ENCODE peak calls at places on chromosomes 7 and 10, in ten cellular contexts. One of them, this sample, is unnamed.

GRCh38 chr10:11178606-11179221 is 161.0 kb downstream of the CELF2 start:
- DNase-seq in NCI-H510A treated with DMSO at 0.1 percent for 48 hours: no peak
- DNase-seq in AG04450: no peak
- DNase-seq in stimulated activated CD8-positive, alpha-beta memory T cell treated with anti-CD3 and anti-CD28 coated beads, Interleukin-15, amount 100 ng/mL, for 1 hour: peak
- DNase-seq in EH: peak
- DNase-seq in GM10248: peak
- DNase-seq in CD4-positive, alpha-beta memory T cell: peak
- DNase-seq in thoracic aorta: no peak
- DNase-seq in GM20000: peak
- DNase-seq in non-pigmented ciliary epithelial cell: peak
- DNase-seq in this sample: no peak

GRCh38 chr10:113322843-113323242 is 230.0 kb upstream of the HABP2 start:
- DNase-seq in NCI-H510A treated with DMSO at 0.1 percent for 48 hours: no peak
- DNase-seq in AG04450: no peak
- DNase-seq in stimulated activated CD8-positive, alpha-beta memory T cell treated with anti-CD3 and anti-CD28 coated beads, Interleukin-15, amount 100 ng/mL, for 1 hour: no peak
- DNase-seq in EH: no peak
- DNase-seq in GM10248: no peak
- DNase-seq in CD4-positive, alpha-beta memory T cell: no peak
- DNase-seq in thoracic aorta: no peak
- DNase-seq in GM20000: no peak
- DNase-seq in non-pigmented ciliary epithelial cell: no peak
- DNase-seq in this sample: no peak

GRCh38 chr10:63491558-63492316 is 26.0 kb upstream of the JMJD1C start:
- DNase-seq in NCI-H510A treated with DMSO at 0.1 percent for 48 hours: no peak
- DNase-seq in AG04450: no peak
- DNase-seq in stimulated activated CD8-positive, alpha-beta memory T cell treated with anti-CD3 and anti-CD28 coated beads, Interleukin-15, amount 100 ng/mL, for 1 hour: no peak
- DNase-seq in EH: peak
- DNase-seq in GM10248: no peak
- DNase-seq in CD4-positive, alpha-beta memory T cell: no peak
- DNase-seq in thoracic aorta: no peak
- DNase-seq in GM20000: no peak
- DNase-seq in non-pigmented ciliary epithelial cell: peak
- DNase-seq in this sample: no peak

GRCh38 chr10:37831495-37832333 is 25.7 kb downstream of the ZNF248 start:
- DNase-seq in NCI-H510A treated with DMSO at 0.1 percent for 48 hours: no peak
- DNase-seq in AG04450: no peak
- DNase-seq in stimulated activated CD8-positive, alpha-beta memory T cell treated with anti-CD3 and anti-CD28 coated beads, Interleukin-15, amount 100 ng/mL, for 1 hour: no peak
- DNase-seq in EH: no peak
- DNase-seq in GM10248: no peak
- DNase-seq in CD4-positive, alpha-beta memory T cell: no peak
- DNase-seq in thoracic aorta: no peak
- DNase-seq in GM20000: no peak
- DNase-seq in non-pigmented ciliary epithelial cell: no peak
- DNase-seq in this sample: no peak

GRCh38 chr7:102890292-102890970 is 22.4 kb upstream of the LRRC17 start:
- DNase-seq in NCI-H510A treated with DMSO at 0.1 percent for 48 hours: no peak
- DNase-seq in AG04450: peak
- DNase-seq in stimulated activated CD8-positive, alpha-beta memory T cell treated with anti-CD3 and anti-CD28 coated beads, Interleukin-15, amount 100 ng/mL, for 1 hour: no peak
- DNase-seq in EH: peak
- DNase-seq in GM10248: no peak
- DNase-seq in CD4-positive, alpha-beta memory T cell: no peak
- DNase-seq in thoracic aorta: no peak
- DNase-seq in GM20000: no peak
- DNase-seq in non-pigmented ciliary epithelial cell: peak
- DNase-seq in this sample: no peak

GRCh38 chr7:103936558-103936957 is 52.9 kb downstream of the RELN start:
- DNase-seq in NCI-H510A treated with DMSO at 0.1 percent for 48 hours: no peak
- DNase-seq in AG04450: no peak
- DNase-seq in stimulated activated CD8-positive, alpha-beta memory T cell treated with anti-CD3 and anti-CD28 coated beads, Interleukin-15, amount 100 ng/mL, for 1 hour: no peak
- DNase-seq in EH: no peak
- DNase-seq in GM10248: no peak
- DNase-seq in CD4-positive, alpha-beta memory T cell: no peak
- DNase-seq in thoracic aorta: no peak
- DNase-seq in GM20000: no peak
- DNase-seq in non-pigmented ciliary epithelial cell: no peak
- DNase-seq in this sample: no peak

GRCh38 chr10:4352566-4352961 is 473.4 kb upstream of the AKR1E2 start:
- DNase-seq in NCI-H510A treated with DMSO at 0.1 percent for 48 hours: no peak
- DNase-seq in AG04450: no peak
- DNase-seq in stimulated activated CD8-positive, alpha-beta memory T cell treated with anti-CD3 and anti-CD28 coated beads, Interleukin-15, amount 100 ng/mL, for 1 hour: no peak
- DNase-seq in EH: no peak
- DNase-seq in GM10248: no peak
- DNase-seq in CD4-positive, alpha-beta memory T cell: no peak
- DNase-seq in thoracic aorta: no peak
- DNase-seq in GM20000: no peak
- DNase-seq in non-pigmented ciliary epithelial cell: no peak
- DNase-seq in this sample: no peak

GRCh38 chr10:11020026-11020820 is 2.6 kb downstream of the CELF2 start:
- DNase-seq in NCI-H510A treated with DMSO at 0.1 percent for 48 hours: no peak
- DNase-seq in AG04450: no peak
- DNase-seq in stimulated activated CD8-positive, alpha-beta memory T cell treated with anti-CD3 and anti-CD28 coated beads, Interleukin-15, amount 100 ng/mL, for 1 hour: no peak
- DNase-seq in EH: no peak
- DNase-seq in GM10248: no peak
- DNase-seq in CD4-positive, alpha-beta memory T cell: no peak
- DNase-seq in thoracic aorta: no peak
- DNase-seq in GM20000: no peak
- DNase-seq in non-pigmented ciliary epithelial cell: no peak
- DNase-seq in this sample: no peak

GRCh38 chr10:97412891-97413304 is 11.8 kb upstream of the RRP12 start:
- DNase-seq in NCI-H510A treated with DMSO at 0.1 percent for 48 hours: no peak
- DNase-seq in AG04450: no peak
- DNase-seq in stimulated activated CD8-positive, alpha-beta memory T cell treated with anti-CD3 and anti-CD28 coated beads, Interleukin-15, amount 100 ng/mL, for 1 hour: no peak
- DNase-seq in EH: no peak
- DNase-seq in GM10248: no peak
- DNase-seq in CD4-positive, alpha-beta memory T cell: no peak
- DNase-seq in thoracic aorta: no peak
- DNase-seq in GM20000: no peak
- DNase-seq in non-pigmented ciliary epithelial cell: no peak
- DNase-seq in this sample: no peak

GRCh38 chr10:55704950-55705349 is 656.1 kb downstream of the ZWINT start:
- DNase-seq in NCI-H510A treated with DMSO at 0.1 percent for 48 hours: no peak
- DNase-seq in AG04450: no peak
- DNase-seq in stimulated activated CD8-positive, alpha-beta memory T cell treated with anti-CD3 and anti-CD28 coated beads, Interleukin-15, amount 100 ng/mL, for 1 hour: no peak
- DNase-seq in EH: no peak
- DNase-seq in GM10248: no peak
- DNase-seq in CD4-positive, alpha-beta memory T cell: no peak
- DNase-seq in thoracic aorta: no peak
- DNase-seq in GM20000: no peak
- DNase-seq in non-pigmented ciliary epithelial cell: no peak
- DNase-seq in this sample: no peak

GRCh38 chr7:116395125-116395791 is 104.3 kb upstream of the CAV2 start:
- DNase-seq in NCI-H510A treated with DMSO at 0.1 percent for 48 hours: no peak
- DNase-seq in AG04450: peak
- DNase-seq in stimulated activated CD8-positive, alpha-beta memory T cell treated with anti-CD3 and anti-CD28 coated beads, Interleukin-15, amount 100 ng/mL, for 1 hour: no peak
- DNase-seq in EH: peak
- DNase-seq in GM10248: no peak
- DNase-seq in CD4-positive, alpha-beta memory T cell: no peak
- DNase-seq in thoracic aorta: no peak
- DNase-seq in GM20000: no peak
- DNase-seq in non-pigmented ciliary epithelial cell: peak
- DNase-seq in this sample: no peak

GRCh38 chr10:118571123-118571522 is 24.3 kb downstream of the PRLHR start:
- DNase-seq in NCI-H510A treated with DMSO at 0.1 percent for 48 hours: no peak
- DNase-seq in AG04450: no peak
- DNase-seq in stimulated activated CD8-positive, alpha-beta memory T cell treated with anti-CD3 and anti-CD28 coated beads, Interleukin-15, amount 100 ng/mL, for 1 hour: no peak
- DNase-seq in EH: no peak
- DNase-seq in GM10248: no peak
- DNase-seq in CD4-positive, alpha-beta memory T cell: no peak
- DNase-seq in thoracic aorta: no peak
- DNase-seq in GM20000: no peak
- DNase-seq in non-pigmented ciliary epithelial cell: no peak
- DNase-seq in this sample: no peak

GRCh38 chr7:80018941-80019808 is 115.5 kb upstream of the GNAI1 start:
- DNase-seq in NCI-H510A treated with DMSO at 0.1 percent for 48 hours: peak
- DNase-seq in AG04450: peak
- DNase-seq in stimulated activated CD8-positive, alpha-beta memory T cell treated with anti-CD3 and anti-CD28 coated beads, Interleukin-15, amount 100 ng/mL, for 1 hour: no peak
- DNase-seq in EH: peak
- DNase-seq in GM10248: peak
- DNase-seq in CD4-positive, alpha-beta memory T cell: peak
- DNase-seq in thoracic aorta: no peak
- DNase-seq in GM20000: peak
- DNase-seq in non-pigmented ciliary epithelial cell: no peak
- DNase-seq in this sample: peak

GRCh38 chr7:124459101-124460052 is 306.2 kb downstream of the GPR37 start:
- DNase-seq in NCI-H510A treated with DMSO at 0.1 percent for 48 hours: no peak
- DNase-seq in AG04450: peak
- DNase-seq in stimulated activated CD8-positive, alpha-beta memory T cell treated with anti-CD3 and anti-CD28 coated beads, Interleukin-15, amount 100 ng/mL, for 1 hour: no peak
- DNase-seq in EH: peak
- DNase-seq in GM10248: no peak
- DNase-seq in CD4-positive, alpha-beta memory T cell: no peak
- DNase-seq in thoracic aorta: no peak
- DNase-seq in GM20000: no peak
- DNase-seq in non-pigmented ciliary epithelial cell: no peak
- DNase-seq in this sample: no peak

GRCh38 chr10:117217196-117217761 is 20.0 kb downstream of the KCNK18 start:
- DNase-seq in NCI-H510A treated with DMSO at 0.1 percent for 48 hours: no peak
- DNase-seq in AG04450: no peak
- DNase-seq in stimulated activated CD8-positive, alpha-beta memory T cell treated with anti-CD3 and anti-CD28 coated beads, Interleukin-15, amount 100 ng/mL, for 1 hour: no peak
- DNase-seq in EH: peak
- DNase-seq in GM10248: peak
- DNase-seq in CD4-positive, alpha-beta memory T cell: peak
- DNase-seq in thoracic aorta: no peak
- DNase-seq in GM20000: peak
- DNase-seq in non-pigmented ciliary epithelial cell: no peak
- DNase-seq in this sample: peak

GRCh38 chr7:424301-424935 is 95.2 kb downstream of the PDGFA start:
- DNase-seq in NCI-H510A treated with DMSO at 0.1 percent for 48 hours: no peak
- DNase-seq in AG04450: no peak
- DNase-seq in stimulated activated CD8-positive, alpha-beta memory T cell treated with anti-CD3 and anti-CD28 coated beads, Interleukin-15, amount 100 ng/mL, for 1 hour: no peak
- DNase-seq in EH: no peak
- DNase-seq in GM10248: no peak
- DNase-seq in CD4-positive, alpha-beta memory T cell: no peak
- DNase-seq in thoracic aorta: no peak
- DNase-seq in GM20000: no peak
- DNase-seq in non-pigmented ciliary epithelial cell: no peak
- DNase-seq in this sample: peak

GRCh38 chr10:111281516-111281915 is 204.7 kb downstream of the ADRA2A start:
- DNase-seq in NCI-H510A treated with DMSO at 0.1 percent for 48 hours: no peak
- DNase-seq in AG04450: no peak
- DNase-seq in stimulated activated CD8-positive, alpha-beta memory T cell treated with anti-CD3 and anti-CD28 coated beads, Interleukin-15, amount 100 ng/mL, for 1 hour: no peak
- DNase-seq in EH: peak
- DNase-seq in GM10248: no peak
- DNase-seq in CD4-positive, alpha-beta memory T cell: no peak
- DNase-seq in thoracic aorta: no peak
- DNase-seq in GM20000: no peak
- DNase-seq in non-pigmented ciliary epithelial cell: no peak
- DNase-seq in this sample: peak

GRCh38 chr7:87934699-87935372 is 785 bp downstream of the ADAM22 start:
- DNase-seq in NCI-H510A treated with DMSO at 0.1 percent for 48 hours: no peak
- DNase-seq in AG04450: no peak
- DNase-seq in stimulated activated CD8-positive, alpha-beta memory T cell treated with anti-CD3 and anti-CD28 coated beads, Interleukin-15, amount 100 ng/mL, for 1 hour: no peak
- DNase-seq in EH: peak
- DNase-seq in GM10248: peak
- DNase-seq in CD4-positive, alpha-beta memory T cell: peak
- DNase-seq in thoracic aorta: no peak
- DNase-seq in GM20000: peak
- DNase-seq in non-pigmented ciliary epithelial cell: no peak
- DNase-seq in this sample: peak